ENCODE peak calls at places on chromosome 22, in four cellular contexts. X is SK-N-DZ, R is Caki2, C is thyroid gland. Z is an unnamed sample.

GRCh38 chr22:27144345-27144744 is 487.0 kb downstream of the MIAT start:
- DNase-seq in R (no peak), C (no peak), X (no peak), Z (no peak)

GRCh38 chr22:19868773-19869471 is 14.2 kb upstream of the GNB1L start:
- DNase-seq in X (no peak), R (no peak), C (peak), Z (peak)

GRCh38 chr22:49724893-49725489 is 102.7 kb downstream of the BRD1 start:
- DNase-seq in C (peak), R (peak), X (peak), Z (no peak)

GRCh38 chr22:24950272-24950902 is 2.1 kb upstream of the KIAA1671 start:
- DNase-seq in C (no peak), X (peak), R (no peak), Z (no peak)

GRCh38 chr22:49923445-49923844 is 5.0 kb downstream of the CRELD2 start:
- DNase-seq in C (no peak), R (no peak), X (no peak), Z (no peak)

GRCh38 chr22:50018608-50019291 is 6.2 kb upstream of the IL17REL start:
- DNase-seq in R (no peak), C (no peak), X (no peak), Z (no peak)

GRCh38 chr22:21700822-21701221 is 34.8 kb downstream of the YPEL1 start:
- DNase-seq in C (no peak), X (no peak), R (no peak), Z (no peak)

GRCh38 chr22:27223317-27224177 is 566.2 kb downstream of the MIAT start:
- DNase-seq in C (no peak), X (no peak), R (peak), Z (no peak)

GRCh38 chr22:47187558-47187957 is 425.1 kb downstream of the TBC1D22A start:
- DNase-seq in R (no peak), X (no peak), C (no peak), Z (no peak)

Z was measured in tibial nerve.